ENCODE peak calls at places on chromosome 1, in nine cellular contexts. H is lower lobe of right lung; Q is aorta; E is naive thymus-derived CD4-positive, alpha-beta T cell; P is pancreas; V is hepatocyte; Y is CD8-positive, alpha-beta T cell; G is endodermal cell; N is heart right ventricle. S is an unnamed sample. For H3K4me1 and H3K9me3, the result is how much of the 10 kb centered on the place peaks cover.

GRCh38 chr1:168341576-168341975 is 60.9 kb downstream of the TBX19 start:
- DNase-seq in H (no peak), Q (no peak), E (no peak), P (no peak), V (no peak), Y (no peak), G (no peak), N (no peak), S (no peak)

GRCh38 chr1:234973426-234974250 is 155.0 kb downstream of the TOMM20 start:
- DNase-seq in H (no peak), Q (no peak), E (peak), P (no peak), V (no peak), Y (no peak), G (peak), N (no peak), S (no peak)

GRCh38 chr1:154325583-154326545 is 539 bp downstream of the ATP8B2 start:
- DNase-seq in H (peak), Q (peak), E (peak), P (peak), V (peak), Y (peak), G (peak), N (peak), S (peak)

GRCh38 chr1:241696172-241696814 is 44.2 kb downstream of the WDR64 start:
- DNase-seq in H (no peak), Q (no peak), E (no peak), P (no peak), V (no peak), Y (no peak), G (peak), N (no peak), S (no peak)

GRCh38 chr1:204128964-204129896 is 22.6 kb downstream of the ETNK2 start:
- DNase-seq in H (peak), Q (peak), E (peak), P (peak), V (peak), Y (peak), G (peak), N (peak), S (peak)

GRCh38 chr1:14320518-14320917 is 278.0 kb upstream of the KAZN start:
- DNase-seq in H (no peak), Q (no peak), E (no peak), P (no peak), V (no peak), Y (no peak), G (no peak), N (no peak), S (peak)

GRCh38 chr1:89941110-89941770 is 53.7 kb upstream of the ZNF326 start:
- DNase-seq in H (no peak), Q (no peak), E (no peak), P (no peak), V (no peak), Y (no peak), G (no peak), N (no peak), S (no peak)

GRCh38 chr1:48109390-48110009 is 112.3 kb upstream of the TRABD2B start:
- DNase-seq in H (no peak), Q (no peak), E (no peak), P (no peak), V (peak), Y (no peak), G (peak), N (no peak), S (peak)

GRCh38 chr1:156608036-156608674 is 6.9 kb upstream of the GPATCH4 start:
- DNase-seq in H (no peak), Q (peak), E (no peak), P (peak), V (peak), Y (peak), G (peak), N (no peak), S (peak)

GRCh38 chr1:118154220-118154619 is 30.8 kb downstream of the SPAG17 start:
- DNase-seq in H (no peak), Q (no peak), E (no peak), P (no peak), V (peak), Y (no peak), G (no peak), N (no peak), S (peak)

GRCh38 chr1:223244366-223245103 is 101.5 kb upstream of the TLR5 start:
- DNase-seq in H (no peak), Q (no peak), E (no peak), P (no peak), V (no peak), Y (peak), G (no peak), N (no peak), S (peak)

GRCh38 chr1:245409341-245410195 is 254.8 kb downstream of the KIF26B start:
- DNase-seq in H (no peak), Q (no peak), E (no peak), P (no peak), V (peak), Y (no peak), G (no peak), N (no peak), S (no peak)

GRCh38 chr1:87872189-87872588 is 543.5 kb downstream of the LMO4 start:
- DNase-seq in H (no peak), Q (no peak), E (no peak), P (no peak), V (no peak), Y (no peak), G (no peak), N (no peak), S (no peak)

GRCh38 chr1:51313268-51313852 is 17.0 kb downstream of the TTC39A start:
- DNase-seq in H (peak), Q (no peak), E (no peak), P (no peak), V (no peak), Y (no peak), G (peak), N (no peak), S (no peak)

GRCh38 chr1:7629465-7630195 is 141.5 kb upstream of the VAMP3 start:
- DNase-seq in H (no peak), Q (no peak), E (no peak), P (no peak), V (no peak), Y (no peak), G (no peak), N (no peak), S (no peak)

GRCh38 chr1:203322480-203323179 is 17.3 kb downstream of the BTG2 start:
- DNase-seq in H (no peak), Q (no peak), E (no peak), P (no peak), V (no peak), Y (no peak), G (no peak), N (no peak), S (peak)

GRCh38 chr1:51792864-51793263 is 85.7 kb downstream of the NRDC start:
- DNase-seq in H (no peak), Q (no peak), E (no peak), P (no peak), V (peak), Y (no peak), G (no peak), N (no peak), S (no peak)

GRCh38 chr1:178057131-178057765 is 36.7 kb upstream of the RASAL2 start:
- DNase-seq in H (no peak), Q (no peak), E (no peak), P (no peak), V (no peak), Y (no peak), G (no peak), N (no peak), S (no peak)
- H3K4me1 ChIP-seq in H (half or more), Q (under half), E (under half), P (under half), V (under half), Y (under half), G (under half), N (half or more), S (under half)

DNA sequence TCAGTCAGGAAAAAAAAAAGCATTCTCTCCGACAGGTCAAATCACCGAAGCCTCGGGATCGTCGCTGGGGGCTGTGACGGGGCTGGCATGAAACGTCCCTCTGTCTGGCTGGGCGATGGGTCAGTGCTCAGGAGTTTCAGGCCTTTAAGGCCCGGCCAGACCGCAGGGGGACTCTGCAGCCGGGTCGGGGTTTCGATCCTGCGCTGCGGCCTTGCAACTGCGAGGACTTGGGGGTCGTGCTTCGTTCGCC is 8.2 kb upstream of the CROCC start:
- DNase-seq in H (no peak), Q (no peak), E (no peak), P (no peak), V (no peak), Y (no peak), G (no peak), N (no peak), S (no peak)
- H3K4me3 ChIP-seq in H (peak), Q (no peak), E (peak), P (peak), V (peak), Y (peak), G (peak), N (peak), S (peak)

GRCh38 chr1:34115233-34115632 is 49.8 kb downstream of the CSMD2 start:
- DNase-seq in H (no peak), Q (no peak), E (no peak), P (no peak), V (no peak), Y (no peak), G (no peak), N (no peak), S (no peak)
- H3K9me3 ChIP-seq in H (under half), Q (under half), E (under half), P (under half), V (under half), Y (under half), G (under half), N (under half), S (under half)

DNA sequence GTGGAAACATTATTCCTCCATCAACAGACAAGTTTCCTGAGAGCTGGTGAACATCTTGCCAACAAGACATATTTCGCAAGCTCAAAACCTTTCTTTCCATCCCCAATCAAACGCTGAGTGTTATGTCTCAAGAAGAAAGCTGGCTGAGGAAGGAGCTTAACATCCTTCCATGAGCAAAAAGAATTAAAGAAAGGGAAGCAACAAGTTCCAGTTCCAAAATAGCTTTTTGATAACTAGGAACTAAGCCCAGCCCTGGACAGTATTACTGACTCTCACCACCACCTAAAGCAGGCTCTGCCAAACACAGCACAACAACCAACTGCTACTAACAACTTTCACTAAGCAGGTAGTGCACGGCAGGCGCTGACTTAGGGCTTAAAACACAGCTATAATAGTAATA is 50.2 kb downstream of the CAPZB start:
- DNase-seq in H (no peak), Q (no peak), E (no peak), P (no peak), V (peak), Y (no peak), G (no peak), N (no peak), S (no peak)
- H3K4me1 ChIP-seq in H (half or more), Q (under half), E (under half), P (under half), V (half or more), Y (half or more), G (under half), N (half or more), S (under half)

GRCh38 chr1:98068016-98068415 is 147.2 kb upstream of the DPYD start:
- DNase-seq in H (no peak), Q (no peak), E (no peak), P (no peak), V (no peak), Y (no peak), G (no peak), N (no peak), S (no peak)
- H3K4me3 ChIP-seq in H (no peak), Q (no peak), E (no peak), P (no peak), V (no peak), Y (no peak), G (no peak), N (no peak), S (no peak)

S was measured in SJCRH30.